ENCODE peak calls at places on chromosomes 4 and X, in nine cellular contexts. O is nephron progenitor cell; B is tibial nerve; L is iris pigment epithelial cell; W is left ventricle myocardium inferior; Z is NCI-H1930; J is T-helper 2 cell; P is GM04504; U is effector CD4-positive, alpha-beta T cell. X is an unnamed sample.
A peak's percentile ranks its signal among the peaks of the same experiment; 100 is the strongest.

GRCh38 chrX:44483965-44484606 is 58.6 kb downstream of the FUNDC1 start:
- DNase-seq in W (no peak), U (no peak), Z (no peak), O (no peak), B (no peak), L (no peak), J (no peak), P (no peak), X (no peak)

GRCh38 chr4:184453402-184454160 is 20.8 kb downstream of the IRF2 start:
- DNase-seq in L (peak; percentile 97), U (peak; percentile 23), P (no peak), W (no peak), Z (no peak), O (peak; percentile 15), B (peak; percentile 19), J (peak; percentile 80), X (no peak)

GRCh38 chrX:55135171-55135570 is 46.4 kb downstream of the PAGE2 start:
- DNase-seq in O (peak; percentile 25), P (peak; percentile 12), J (peak; percentile 23), U (peak; percentile 4), Z (peak; percentile 5), B (peak; percentile 7), L (peak; percentile 32), W (no peak), X (no peak)

GRCh38 chr4:24686866-24687672 is 102.7 kb upstream of the DHX15 start:
- DNase-seq in J (peak; percentile 8), Z (no peak), P (no peak), O (peak; percentile 55), L (peak; percentile 2), U (no peak), W (peak; percentile 35), B (peak; percentile 23), X (no peak)

GRCh38 chr4:7805533-7806079 is 134.1 kb downstream of the AFAP1 start:
- DNase-seq in J (no peak), Z (no peak), U (no peak), P (no peak), O (peak; percentile 22), B (no peak), L (peak; percentile 96), W (peak; percentile 49), X (peak; percentile 79)

GRCh38 chr4:113435893-113436292 is 325.6 kb downstream of the CAMK2D start:
- DNase-seq in W (peak; percentile 24), B (peak; percentile 70), J (no peak), L (peak; percentile 88), P (peak; percentile 83), U (no peak), O (no peak), Z (peak; percentile 2), X (peak; percentile 83)

GRCh38 chr4:5338511-5338910 is 287.2 kb downstream of the STK32B start:
- DNase-seq in P (peak; percentile 55), L (no peak), Z (no peak), B (no peak), U (no peak), O (no peak), W (no peak), J (no peak), X (no peak)

GRCh38 chr4:7159923-7160322 is 32.4 kb upstream of the SORCS2 start:
- DNase-seq in U (no peak), B (no peak), J (no peak), L (no peak), W (no peak), P (no peak), O (no peak), Z (no peak), X (no peak)

GRCh38 chr4:19372365-19372764 is 879.3 kb upstream of the SLIT2 start:
- DNase-seq in U (no peak), Z (no peak), W (no peak), B (no peak), L (no peak), O (no peak), P (no peak), J (no peak), X (no peak)

GRCh38 chr4:57102050-57102564 is 8.1 kb downstream of the IGFBP7 start:
- DNase-seq in O (no peak), L (peak; percentile 97), U (no peak), P (no peak), J (no peak), Z (no peak), B (peak; percentile 75), W (peak; percentile 57), X (peak; percentile 81)

GRCh38 chr4:118772149-118773081 is 63.5 kb downstream of the SEC24D start:
- DNase-seq in P (no peak), J (peak; percentile 56), W (no peak), O (no peak), U (no peak), B (no peak), L (peak; percentile 66), Z (peak; percentile 17), X (no peak)

GRCh38 chr4:101418055-101418454 is 70.7 kb upstream of the PPP3CA start:
- DNase-seq in B (no peak), O (no peak), W (no peak), U (peak; percentile 17), L (no peak), J (peak; percentile 90), P (no peak), Z (no peak), X (no peak)

GRCh38 chrX:124594017-124594651 is 247.8 kb downstream of the SH2D1A start:
- DNase-seq in W (no peak), B (no peak), Z (no peak), L (peak; percentile 18), J (no peak), U (no peak), O (no peak), P (no peak), X (no peak)

GRCh38 chr4:180057891-180058643 is 2185.1 kb upstream of the TENM3 start:
- DNase-seq in Z (no peak), O (peak; percentile 59), W (no peak), B (no peak), L (peak; percentile 27), J (peak; percentile 3), U (no peak), P (no peak), X (no peak)

GRCh38 chrX:71184803-71185495 is 38.1 kb upstream of the GJB1 start:
- DNase-seq in P (no peak), Z (no peak), W (no peak), L (no peak), U (no peak), O (no peak), J (no peak), B (no peak), X (no peak)

GRCh38 chrX:129599499-129599898 is 55.3 kb downstream of the APLN start:
- DNase-seq in O (no peak), W (no peak), Z (no peak), B (no peak), L (no peak), P (no peak), J (no peak), U (no peak), X (no peak)

GRCh38 chrX:69238153-69238959 is 73.1 kb upstream of the PJA1 start:
- DNase-seq in U (no peak), L (no peak), B (no peak), W (peak; percentile 31), O (no peak), J (no peak), Z (no peak), P (peak; percentile 12), X (no peak)

GRCh38 chr4:39427477-39428119 is 20.9 kb downstream of the KLB start:
- DNase-seq in B (no peak), Z (no peak), J (no peak), O (no peak), P (no peak), W (no peak), U (no peak), L (no peak), X (no peak)

GRCh38 chr4:106238819-106239420 is 77.1 kb downstream of the TBCK start:
- DNase-seq in O (peak; percentile 24), U (no peak), W (no peak), J (peak; percentile 32), P (peak; percentile 18), B (no peak), L (peak; percentile 64), Z (no peak), X (no peak)

GRCh38 chr4:118034061-118034785 is at the start of gene NDST3:
- DNase-seq in J (peak; percentile 19), Z (peak; percentile 33), P (peak; percentile 20), O (peak; percentile 62), U (no peak), L (peak; percentile 55), W (no peak), B (peak; percentile 22), X (no peak)

GRCh38 chr4:177107288-177107901 is 202.3 kb upstream of the NEIL3 start:
- DNase-seq in P (peak; percentile 60), Z (no peak), J (peak; percentile 13), O (no peak), L (no peak), W (no peak), U (no peak), B (no peak), X (no peak)

GRCh38 chr4:84099591-84099990 is 399.5 kb downstream of the NKX6-1 start:
- DNase-seq in Z (no peak), L (no peak), B (no peak), P (no peak), W (no peak), O (no peak), J (no peak), U (no peak), X (no peak)

GRCh38 chrX:49066278-49066677 is 7.5 kb downstream of the CCDC120 start:
- DNase-seq in O (no peak), B (no peak), L (no peak), U (no peak), P (no peak), W (no peak), Z (no peak), J (no peak), X (no peak)

GRCh38 chr4:144223129-144223528 is 82.6 kb upstream of the GYPA start:
- DNase-seq in P (no peak), J (no peak), L (no peak), O (no peak), U (no peak), B (no peak), W (no peak), Z (no peak), X (no peak)

GRCh38 chrX:54447461-54447860 is 7.3 kb downstream of the TSR2 start:
- DNase-seq in U (no peak), P (no peak), J (peak; percentile 5), O (no peak), B (no peak), Z (no peak), L (peak; percentile 16), W (no peak), X (no peak)

GRCh38 chrX:48468693-48469691 is 1.1 kb downstream of the SLC38A5 start:
- DNase-seq in U (no peak), J (peak; percentile 54), O (no peak), P (no peak), B (no peak), W (no peak), Z (no peak), L (no peak), X (no peak)

GRCh38 chrX:54819201-54819600 is 11.7 kb downstream of the MAGED2 start:
- DNase-seq in Z (no peak), P (no peak), O (no peak), W (no peak), B (no peak), L (no peak), J (no peak), U (no peak), X (no peak)

GRCh38 chr4:183721207-183722081 is 62.4 kb downstream of the TRAPPC11 start:
- DNase-seq in P (no peak), J (peak; percentile 64), W (peak; percentile 70), B (no peak), L (peak; percentile 46), Z (no peak), U (no peak), O (peak; percentile 23), X (no peak)

GRCh38 chr4:26412381-26413372 is 77.6 kb downstream of the CCKAR start:
- DNase-seq in U (no peak), W (peak; percentile 58), P (no peak), L (no peak), Z (no peak), O (no peak), B (peak; percentile 25), J (no peak), X (no peak)

GRCh38 chr4:163344147-163345050 is 707 bp downstream of the NPY5R start:
- DNase-seq in B (no peak), Z (no peak), P (no peak), W (no peak), U (no peak), J (no peak), L (no peak), O (peak; percentile 60), X (no peak)

GRCh38 chrX:74465424-74465823 is 44.1 kb downstream of the SLC16A2 start:
- DNase-seq in B (no peak), L (peak; percentile 15), Z (no peak), P (peak; percentile 11), W (no peak), U (no peak), O (no peak), J (no peak), X (no peak)

X was measured in right atrium auricular region.